ENCODE peak calls at places on chromosomes 7 and 10, in five cellular contexts. One of them, this sample, is unnamed.

GRCh38 chr10:73628405-73628804 is 12.9 kb downstream of the MYOZ1 start:
- DNase-seq in stomach: no peak
- DNase-seq in heart left ventricle: no peak
- DNase-seq in AG10803: no peak
- DNase-seq in AG04450: no peak
- DNase-seq in this sample: no peak

GRCh38 chr7:15461576-15461975 is 100.2 kb downstream of the AGMO start:
- DNase-seq in heart left ventricle: no peak
- DNase-seq in stomach: no peak
- DNase-seq in AG04450: peak
- DNase-seq in AG10803: peak
- DNase-seq in this sample: no peak

GRCh38 chr7:142012825-142013506 is 17.3 kb downstream of the MGAM start:
- DNase-seq in heart left ventricle: no peak
- DNase-seq in AG04450: no peak
- DNase-seq in AG10803: no peak
- DNase-seq in stomach: no peak
- DNase-seq in this sample: no peak

GRCh38 chr10:129057856-129058663 is 409.0 kb upstream of the MGMT start:
- DNase-seq in AG10803: no peak
- DNase-seq in stomach: no peak
- DNase-seq in heart left ventricle: no peak
- DNase-seq in AG04450: no peak
- DNase-seq in this sample: no peak

GRCh38 chr10:132849546-132850031 is 63.6 kb upstream of the NKX6-2 start:
- DNase-seq in AG10803: no peak
- DNase-seq in stomach: peak
- DNase-seq in AG04450: no peak
- DNase-seq in heart left ventricle: no peak
- DNase-seq in this sample: peak

GRCh38 chr7:20598479-20599419 is 16.7 kb upstream of the ABCB5 start:
- DNase-seq in stomach: no peak
- DNase-seq in AG04450: peak
- DNase-seq in heart left ventricle: no peak
- DNase-seq in AG10803: peak
- DNase-seq in this sample: no peak

GRCh38 chr10:60429084-60429849 is 39.6 kb upstream of the ANK3 start:
- DNase-seq in AG04450: no peak
- DNase-seq in stomach: no peak
- DNase-seq in heart left ventricle: no peak
- DNase-seq in AG10803: no peak
- DNase-seq in this sample: no peak

GRCh38 chr10:107894521-107894920 is 730.0 kb upstream of the SORCS1 start:
- DNase-seq in AG10803: no peak
- DNase-seq in stomach: no peak
- DNase-seq in heart left ventricle: no peak
- DNase-seq in AG04450: no peak
- DNase-seq in this sample: no peak

GRCh38 chr10:70502406-70502805 is 23.8 kb downstream of the PALD1 start:
- DNase-seq in AG10803: no peak
- DNase-seq in stomach: no peak
- DNase-seq in AG04450: no peak
- DNase-seq in heart left ventricle: no peak
- DNase-seq in this sample: no peak

GRCh38 chr7:85125679-85126078 is 61.2 kb downstream of the SEMA3D start:
- DNase-seq in stomach: no peak
- DNase-seq in AG04450: no peak
- DNase-seq in AG10803: peak
- DNase-seq in heart left ventricle: no peak
- DNase-seq in this sample: no peak

GRCh38 chr10:108789911-108790310 is 1133.4 kb downstream of the XPNPEP1 start:
- DNase-seq in AG04450: no peak
- DNase-seq in stomach: no peak
- DNase-seq in heart left ventricle: no peak
- DNase-seq in AG10803: peak
- DNase-seq in this sample: no peak

GRCh38 chr7:19284596-19285300 is 139.5 kb upstream of the FERD3L start:
- DNase-seq in heart left ventricle: no peak
- DNase-seq in stomach: no peak
- DNase-seq in AG04450: no peak
- DNase-seq in AG10803: peak
- DNase-seq in this sample: no peak

GRCh38 chr7:74587435-74588126 is 69.9 kb upstream of the GTF2I start:
- DNase-seq in AG10803: peak
- DNase-seq in heart left ventricle: peak
- DNase-seq in AG04450: peak
- DNase-seq in stomach: peak
- DNase-seq in this sample: no peak

GRCh38 chr7:27181795-27182275 is 3.2 kb downstream of the HOXA11 start:
- DNase-seq in AG10803: no peak
- DNase-seq in stomach: peak
- DNase-seq in AG04450: no peak
- DNase-seq in heart left ventricle: no peak
- DNase-seq in this sample: no peak

GRCh38 chr10:102997998-102998397 is 79.9 kb downstream of the CNNM2 start:
- DNase-seq in AG04450: no peak
- DNase-seq in AG10803: no peak
- DNase-seq in heart left ventricle: no peak
- DNase-seq in stomach: no peak
- DNase-seq in this sample: no peak

GRCh38 chr7:152435384-152436278 is at the start of gene KMT2C:
- DNase-seq in stomach: peak
- DNase-seq in AG10803: peak
- DNase-seq in AG04450: no peak
- DNase-seq in heart left ventricle: peak
- DNase-seq in this sample: peak

GRCh38 chr7:129188372-129188891 is at the start of gene SMO:
- DNase-seq in AG04450: no peak
- DNase-seq in stomach: peak
- DNase-seq in AG10803: no peak
- DNase-seq in heart left ventricle: peak
- DNase-seq in this sample: no peak

GRCh38 chr10:9010093-9010492 is 955.6 kb downstream of the GATA3 start:
- DNase-seq in AG10803: no peak
- DNase-seq in stomach: no peak
- DNase-seq in AG04450: no peak
- DNase-seq in heart left ventricle: no peak
- DNase-seq in this sample: no peak

GRCh38 chr10:28708921-28709461 is 31.7 kb downstream of the BAMBI start:
- DNase-seq in AG04450: no peak
- DNase-seq in AG10803: no peak
- DNase-seq in stomach: no peak
- DNase-seq in heart left ventricle: no peak
- DNase-seq in this sample: no peak

GRCh38 chr7:73442903-73443542 is 9.4 kb downstream of the FZD9 start:
- DNase-seq in AG04450: no peak
- DNase-seq in heart left ventricle: no peak
- DNase-seq in stomach: peak
- DNase-seq in AG10803: no peak
- DNase-seq in this sample: no peak

GRCh38 chr7:131188367-131189339 is 139.0 kb upstream of the MKLN1 start:
- DNase-seq in stomach: no peak
- DNase-seq in AG10803: peak
- DNase-seq in AG04450: peak
- DNase-seq in heart left ventricle: no peak
- DNase-seq in this sample: no peak

GRCh38 chr7:74280985-74281384 is 8.2 kb upstream of the CLIP2 start:
- DNase-seq in AG10803: no peak
- DNase-seq in heart left ventricle: no peak
- DNase-seq in stomach: no peak
- DNase-seq in AG04450: no peak
- DNase-seq in this sample: no peak

GRCh38 chr7:46478046-46478445 is 557.0 kb upstream of the IGFBP3 start:
- DNase-seq in stomach: no peak
- DNase-seq in AG10803: peak
- DNase-seq in heart left ventricle: no peak
- DNase-seq in AG04450: no peak
- DNase-seq in this sample: no peak

GRCh38 chr7:16991551-16991950 is 109.8 kb upstream of the AGR3 start:
- DNase-seq in heart left ventricle: no peak
- DNase-seq in AG10803: no peak
- DNase-seq in AG04450: no peak
- DNase-seq in stomach: no peak
- DNase-seq in this sample: no peak

GRCh38 chr10:13018171-13018570 is 16.7 kb upstream of the CCDC3 start:
- DNase-seq in AG04450: peak
- DNase-seq in heart left ventricle: no peak
- DNase-seq in stomach: no peak
- DNase-seq in AG10803: no peak
- DNase-seq in this sample: no peak

GRCh38 chr10:104300002-104300735 is 31.2 kb downstream of the GSTO2 start:
- DNase-seq in AG10803: peak
- DNase-seq in AG04450: peak
- DNase-seq in heart left ventricle: no peak
- DNase-seq in stomach: no peak
- DNase-seq in this sample: no peak

GRCh38 chr10:8600192-8600591 is 545.7 kb downstream of the GATA3 start:
- DNase-seq in AG04450: no peak
- DNase-seq in stomach: no peak
- DNase-seq in heart left ventricle: no peak
- DNase-seq in AG10803: no peak
- DNase-seq in this sample: no peak

GRCh38 chr10:79052311-79053080 is 16.3 kb upstream of the ZMIZ1 start:
- DNase-seq in stomach: peak
- DNase-seq in heart left ventricle: peak
- DNase-seq in AG10803: no peak
- DNase-seq in AG04450: no peak
- DNase-seq in this sample: no peak

GRCh38 chr7:119861385-119861784 is 411.6 kb upstream of the KCND2 start:
- DNase-seq in AG10803: no peak
- DNase-seq in stomach: no peak
- DNase-seq in AG04450: no peak
- DNase-seq in heart left ventricle: no peak
- DNase-seq in this sample: no peak

GRCh38 chr7:23335621-23336020 is 36.5 kb downstream of the MALSU1 start:
- DNase-seq in AG10803: no peak
- DNase-seq in heart left ventricle: no peak
- DNase-seq in AG04450: no peak
- DNase-seq in stomach: no peak
- DNase-seq in this sample: no peak

GRCh38 chr10:110056822-110057221 is 49.0 kb downstream of the ADD3 start:
- DNase-seq in AG04450: no peak
- DNase-seq in stomach: no peak
- DNase-seq in AG10803: peak
- DNase-seq in heart left ventricle: no peak
- DNase-seq in this sample: no peak

DNA sequence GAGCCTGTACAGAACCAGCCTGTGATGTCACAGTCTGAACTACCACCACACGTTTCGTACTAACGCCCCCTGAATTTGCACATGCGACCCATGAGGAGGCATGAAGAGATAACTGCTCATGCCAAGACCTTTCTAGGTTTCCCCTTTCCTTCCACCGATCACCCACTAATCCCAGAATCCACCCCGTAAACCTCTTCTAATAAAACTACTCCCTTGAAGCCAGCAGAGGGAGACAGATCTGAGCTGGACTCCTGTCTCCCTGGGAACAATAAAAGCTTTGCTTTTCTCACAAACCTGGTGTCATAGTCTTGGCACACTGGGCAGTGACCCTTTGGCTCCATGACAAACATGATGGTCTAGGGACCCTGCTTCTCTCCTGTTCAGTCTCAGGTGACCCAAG is 144.5 kb downstream of the FRMD4A start:
- DNase-seq in AG10803: no peak
- DNase-seq in AG04450: no peak
- DNase-seq in heart left ventricle: no peak
- DNase-seq in stomach: no peak
- DNase-seq in this sample: no peak
- TF ChIP-seq CTCF in AG10803: peak
- TF ChIP-seq CTCF in AG04450: peak
- TF ChIP-seq CTCF in heart left ventricle: no peak
- TF ChIP-seq CTCF in stomach: no peak
- TF ChIP-seq CTCF in this sample: no peak

DNA sequence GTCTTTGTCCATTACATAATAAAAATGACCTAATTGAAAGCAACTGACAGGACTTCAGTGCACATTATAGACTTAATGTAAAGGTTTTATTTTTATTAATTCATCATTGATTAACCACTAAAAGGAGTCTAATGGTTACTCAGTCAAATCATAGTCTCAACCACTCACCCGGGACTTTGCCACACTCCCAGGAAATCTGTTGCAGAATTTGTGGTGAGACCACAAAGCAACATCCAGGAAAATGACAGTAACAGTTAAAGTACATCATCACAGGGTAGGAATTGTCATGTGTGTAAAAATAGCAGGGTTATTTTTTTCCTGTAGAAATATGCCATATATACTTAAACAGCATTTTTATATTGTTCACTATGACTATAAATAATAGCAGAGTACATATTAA is 6.3 kb upstream of the HGF start:
- DNase-seq in AG10803: peak
- DNase-seq in heart left ventricle: no peak
- DNase-seq in AG04450: no peak
- DNase-seq in stomach: no peak
- DNase-seq in this sample: no peak
- H3K4me3 ChIP-seq in AG10803: no peak
- H3K4me3 ChIP-seq in heart left ventricle: no peak
- H3K4me3 ChIP-seq in AG04450: no peak
- H3K4me3 ChIP-seq in stomach: no peak
- H3K4me3 ChIP-seq in this sample: no peak

GRCh38 chr7:157580324-157580723 is 243.5 kb downstream of the DNAJB6 start:
- DNase-seq in heart left ventricle: peak
- DNase-seq in AG04450: no peak
- DNase-seq in stomach: no peak
- DNase-seq in AG10803: no peak
- DNase-seq in this sample: peak
- TF ChIP-seq CTCF in heart left ventricle: no peak
- TF ChIP-seq CTCF in AG04450: no peak
- TF ChIP-seq CTCF in stomach: no peak
- TF ChIP-seq CTCF in AG10803: no peak
- TF ChIP-seq CTCF in this sample: no peak

GRCh38 chr7:83468251-83468739 is 180.6 kb downstream of the SEMA3E start:
- DNase-seq in stomach: peak
- DNase-seq in heart left ventricle: peak
- DNase-seq in AG04450: peak
- DNase-seq in AG10803: peak
- DNase-seq in this sample: peak

GRCh38 chr7:83465643-83466042 is 183.3 kb downstream of the SEMA3E start:
- DNase-seq in AG10803: no peak
- DNase-seq in stomach: no peak
- DNase-seq in AG04450: no peak
- DNase-seq in heart left ventricle: no peak
- DNase-seq in this sample: no peak

GRCh38 chr7:83466956-83467355 is 182.0 kb downstream of the SEMA3E start:
- DNase-seq in stomach: no peak
- DNase-seq in AG04450: no peak
- DNase-seq in heart left ventricle: no peak
- DNase-seq in AG10803: no peak
- DNase-seq in this sample: no peak

GRCh38 chr7:83467493-83467892 is 181.4 kb downstream of the SEMA3E start:
- DNase-seq in AG04450: no peak
- DNase-seq in AG10803: no peak
- DNase-seq in heart left ventricle: no peak
- DNase-seq in stomach: no peak
- DNase-seq in this sample: no peak

GRCh38 chr7:83466187-83466923 is 182.6 kb downstream of the SEMA3E start:
- DNase-seq in stomach: no peak
- DNase-seq in AG04450: no peak
- DNase-seq in AG10803: no peak
- DNase-seq in heart left ventricle: no peak
- DNase-seq in this sample: no peak
- H3K4me3 ChIP-seq in stomach: no peak
- H3K4me3 ChIP-seq in AG04450: no peak
- H3K4me3 ChIP-seq in AG10803: no peak
- H3K4me3 ChIP-seq in heart left ventricle: no peak
- H3K4me3 ChIP-seq in this sample: no peak